ENCODE peak calls at places on chromosomes 2 and 18, in seven cellular contexts. T, O, K, I, A, Z and C are unnamed samples.

GRCh38 chr2:58553937-58554336 is 312.8 kb upstream of the FANCL start:
- DNase-seq in A (no peak), Z (no peak), K (no peak), O (no peak), T (no peak), I (no peak), C (no peak)

GRCh38 chr2:167814881-167815718 is 432.3 kb downstream of the STK39 start:
- DNase-seq in A (peak; percentile 7), O (no peak), I (no peak), T (no peak), K (no peak), Z (no peak), C (no peak)

GRCh38 chr18:76752400-76752799 is 70.0 kb upstream of the ZNF236 start:
- DNase-seq in K (no peak), I (no peak), Z (no peak), T (no peak), A (no peak), O (peak; percentile 52), C (peak; percentile 29)

GRCh38 chr18:24731158-24731557 is 270.7 kb downstream of the HRH4 start:
- DNase-seq in O (peak; percentile 96), A (no peak), K (no peak), I (no peak), Z (no peak), T (no peak), C (peak; percentile 19)

GRCh38 chr2:229910147-229910831 is 11.5 kb downstream of the TRIP12 start:
- DNase-seq in T (no peak), O (no peak), K (no peak), Z (no peak), A (no peak), I (no peak), C (no peak)

GRCh38 chr2:209624192-209624938 is 147.3 kb upstream of the UNC80 start:
- DNase-seq in A (peak; percentile 35), O (no peak), T (no peak), I (no peak), K (no peak), Z (no peak), C (no peak)

GRCh38 chr2:188971316-188971930 is 2.8 kb upstream of the COL3A1 start:
- DNase-seq in T (no peak), O (no peak), Z (no peak), I (no peak), K (no peak), A (no peak), C (no peak)

GRCh38 chr18:59961086-59961485 is 61.3 kb downstream of the PMAIP1 start:
- DNase-seq in T (no peak), I (no peak), Z (no peak), K (no peak), A (peak; percentile 15), O (peak; percentile 25), C (peak; percentile 60)

GRCh38 chr18:73724908-73725307 is 422.7 kb downstream of the FBXO15 start:
- DNase-seq in Z (no peak), A (no peak), O (no peak), I (no peak), K (no peak), T (no peak), C (no peak)

GRCh38 chr2:137173514-137173913 is 408.2 kb downstream of the THSD7B start:
- DNase-seq in A (no peak), Z (no peak), O (peak; percentile 81), I (no peak), T (no peak), K (no peak), C (no peak)

GRCh38 chr2:119282966-119283511 is 59.4 kb downstream of the STEAP3 start:
- DNase-seq in I (no peak), O (peak; percentile 10), K (no peak), Z (no peak), A (peak; percentile 34), T (no peak), C (no peak)

GRCh38 chr2:68796306-68796905 is 61.8 kb downstream of the ARHGAP25 start:
- DNase-seq in K (no peak), T (no peak), A (no peak), Z (no peak), O (no peak), I (no peak), C (no peak)

GRCh38 chr2:144230452-144231085 is 289.4 kb downstream of the ZEB2 start:
- DNase-seq in O (peak; percentile 10), A (no peak), Z (no peak), K (no peak), T (no peak), I (no peak), C (peak; percentile 26)

GRCh38 chr18:73848656-73849055 is 299.0 kb downstream of the FBXO15 start:
- DNase-seq in O (peak; percentile 36), K (no peak), A (no peak), T (peak; percentile 49), Z (no peak), I (no peak), C (peak; percentile 16)

GRCh38 chr18:61896767-61897166 is 4.0 kb upstream of the RNF152 start:
- DNase-seq in Z (no peak), T (no peak), K (no peak), O (peak; percentile 98), A (peak; percentile 46), I (no peak), C (peak; percentile 89)

GRCh38 chr2:72008608-72009007 is 139.1 kb downstream of the CYP26B1 start:
- DNase-seq in K (no peak), T (no peak), A (no peak), Z (no peak), I (peak; percentile 29), O (no peak), C (no peak)

GRCh38 chr2:53505814-53506213 is 261.8 kb upstream of the CHAC2 start:
- DNase-seq in A (no peak), Z (no peak), I (no peak), T (no peak), O (no peak), K (no peak), C (no peak)

GRCh38 chr2:16302431-16302830 is 362.1 kb downstream of the MYCN start:
- DNase-seq in O (no peak), T (no peak), Z (no peak), K (no peak), I (no peak), A (no peak), C (no peak)

GRCh38 chr18:45664824-45665763 is 49.8 kb downstream of the SLC14A2 start:
- DNase-seq in Z (peak; percentile 64), T (no peak), O (peak; percentile 34), I (no peak), A (peak; percentile 68), K (no peak), C (peak; percentile 47)

GRCh38 chr18:45666006-45666405 is 50.7 kb downstream of the SLC14A2 start:
- DNase-seq in I (no peak), O (no peak), Z (no peak), T (no peak), A (no peak), K (no peak), C (no peak)

GRCh38 chr18:45670281-45670962 is 53.6 kb upstream of the SLC14A1 start:
- DNase-seq in T (no peak), O (peak; percentile 35), I (no peak), K (no peak), Z (no peak), A (peak; percentile 13), C (no peak)

GRCh38 chr18:45666520-45666919 is 51.2 kb downstream of the SLC14A2 start:
- DNase-seq in I (no peak), K (no peak), Z (no peak), O (no peak), T (no peak), A (no peak), C (no peak)

GRCh38 chr18:45667056-45667455 is 51.8 kb downstream of the SLC14A2 start:
- DNase-seq in K (no peak), O (no peak), I (no peak), A (no peak), T (no peak), Z (no peak), C (no peak)
- H3K27ac ChIP-seq in K (no peak overlapping the region), O (no peak overlapping the region), I (no peak overlapping the region), A (no peak overlapping the region), T (no peak overlapping the region), Z (no peak overlapping the region), C (no peak overlapping the region)

DNA sequence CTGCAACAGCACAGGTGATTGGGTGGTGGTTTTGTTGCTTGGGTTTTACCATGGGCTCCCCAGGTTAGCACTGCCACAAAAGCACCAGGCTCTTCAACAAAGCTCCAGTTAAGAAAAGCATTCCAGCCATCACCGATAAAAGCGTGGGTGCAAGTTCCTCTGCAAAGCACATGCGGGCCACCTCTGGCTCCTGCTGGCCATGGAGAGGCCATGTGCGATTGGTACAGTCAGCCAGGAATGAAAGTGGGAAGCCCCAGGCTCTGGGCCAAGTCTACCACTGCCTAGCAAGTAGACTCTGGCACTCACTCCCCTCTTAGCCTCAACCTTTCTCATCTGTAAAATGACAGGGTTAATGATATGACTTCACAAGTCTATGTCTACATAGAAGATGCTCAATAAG is 36.0 kb downstream of the BCL11A start:
- DNase-seq in A (no peak), K (no peak), O (no peak), T (no peak), Z (no peak), I (no peak), C (no peak)
- H3K27ac ChIP-seq in A (no peak overlapping the region), K (no peak overlapping the region), O (no peak overlapping the region), T (peak overlapping the region; percentile 87), Z (no peak overlapping the region), I (no peak overlapping the region), C (no peak overlapping the region)

DNA sequence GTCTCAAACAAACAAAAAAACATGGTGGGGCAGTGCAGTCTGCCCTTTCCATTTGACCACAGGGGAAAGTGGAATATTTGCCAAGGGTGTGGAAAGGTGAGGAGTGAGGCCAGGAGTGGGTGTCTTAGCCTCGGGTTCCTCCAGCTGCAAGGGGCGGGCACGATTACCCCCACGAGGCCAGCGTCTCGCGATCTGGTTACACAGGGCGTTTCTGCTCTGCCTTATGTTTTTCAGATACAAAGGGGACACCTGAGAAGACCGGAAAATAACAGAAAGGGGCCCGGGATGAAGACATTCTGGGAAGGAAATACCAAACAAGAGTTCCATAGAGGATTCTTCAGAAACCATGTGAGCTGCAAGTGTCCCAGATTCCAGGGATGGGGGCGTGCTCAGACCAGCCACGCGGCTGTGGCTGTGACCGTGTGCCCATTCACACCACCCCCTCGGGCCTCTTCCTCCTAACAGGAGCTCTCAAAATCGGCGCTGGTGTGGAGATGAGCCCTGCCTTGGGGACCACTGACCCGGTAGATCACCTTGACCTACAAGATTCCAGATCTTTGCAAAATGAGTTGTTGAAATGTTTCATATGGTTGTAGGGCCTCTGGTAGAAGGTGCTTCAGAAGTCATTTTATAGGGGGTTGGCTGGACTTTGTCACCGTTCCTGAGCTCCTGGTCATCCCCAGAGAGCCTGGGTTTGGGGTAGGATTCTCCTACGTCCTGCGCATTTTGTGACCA is 34.2 kb downstream of the FAM178B start:
- DNase-seq in Z (no peak), T (no peak), K (peak; percentile 57), A (no peak), O (no peak), I (no peak), C (no peak)
- H3K27ac ChIP-seq in Z (no peak overlapping the region), T (no peak overlapping the region), K (no peak overlapping the region), A (peak overlapping the region; percentile 36), O (no peak overlapping the region), I (no peak overlapping the region), C (no peak overlapping the region)

DNA sequence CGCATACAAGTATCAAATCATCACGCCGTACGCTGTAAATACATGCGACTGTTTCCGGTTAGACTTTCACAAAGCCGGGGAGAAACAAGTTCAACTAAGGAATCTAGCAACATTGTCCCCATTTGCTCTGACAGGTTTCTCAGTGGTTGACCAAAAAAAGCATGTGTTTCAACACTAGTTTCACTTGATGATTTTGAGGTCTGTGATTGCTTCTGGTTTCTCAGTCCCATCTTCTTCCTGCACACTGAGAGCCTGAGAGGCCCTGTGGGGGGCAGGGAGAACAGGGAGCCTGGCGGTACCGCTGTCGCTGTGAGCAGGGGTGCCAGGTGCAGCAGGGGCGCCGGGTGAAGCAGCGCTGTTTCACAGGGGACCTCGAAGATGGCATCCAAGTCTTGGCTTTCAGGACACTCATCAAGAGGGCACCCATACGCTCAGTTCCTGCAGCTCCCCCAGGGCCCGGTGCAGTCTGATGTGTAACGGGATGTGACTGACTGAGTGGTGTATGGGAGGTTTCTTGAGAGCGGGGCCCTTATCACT is 270.9 kb downstream of the TWIST2 start:
- DNase-seq in Z (no peak), K (no peak), O (no peak), I (no peak), T (no peak), A (no peak), C (no peak)
- H3K27ac ChIP-seq in Z (no peak overlapping the region), K (no peak overlapping the region), O (no peak overlapping the region), I (no peak overlapping the region), T (no peak overlapping the region), A (no peak overlapping the region), C (no peak overlapping the region)